ENCODE peak calls at places on chromosome 13, in four cellular contexts. One of them, this sample, is unnamed.

GRCh38 chr13:76519685-76520084 is 366.5 kb downstream of the KCTD12 start:
- DNase-seq in endothelial cell: no peak
- DNase-seq in body of pancreas: no peak
- DNase-seq in osteocyte: no peak
- DNase-seq in this sample: no peak

GRCh38 chr13:85666356-85666755 is 132.9 kb downstream of the SLITRK6 start:
- DNase-seq in endothelial cell: no peak
- DNase-seq in body of pancreas: no peak
- DNase-seq in osteocyte: no peak
- DNase-seq in this sample: no peak

GRCh38 chr13:47474845-47475244 is 526.2 kb downstream of the SUCLA2 start:
- DNase-seq in endothelial cell: no peak
- DNase-seq in body of pancreas: no peak
- DNase-seq in osteocyte: no peak
- DNase-seq in this sample: no peak

GRCh38 chr13:108220042-108220441 is 1.9 kb downstream of the ABHD13 start:
- DNase-seq in endothelial cell: no peak
- DNase-seq in body of pancreas: peak
- DNase-seq in osteocyte: no peak
- DNase-seq in this sample: no peak

GRCh38 chr13:96925869-96926628 is 68.2 kb downstream of the OXGR1 start:
- DNase-seq in endothelial cell: no peak
- DNase-seq in body of pancreas: no peak
- DNase-seq in osteocyte: no peak
- DNase-seq in this sample: no peak

GRCh38 chr13:38641164-38641948 is 45.5 kb upstream of the FREM2 start:
- DNase-seq in endothelial cell: no peak
- DNase-seq in body of pancreas: no peak
- DNase-seq in osteocyte: no peak
- DNase-seq in this sample: no peak

GRCh38 chr13:29513002-29513980 is 82.2 kb downstream of the SLC7A1 start:
- DNase-seq in endothelial cell: no peak
- DNase-seq in body of pancreas: no peak
- DNase-seq in osteocyte: no peak
- DNase-seq in this sample: no peak

GRCh38 chr13:48748681-48749080 is 95.0 kb downstream of the CYSLTR2 start:
- DNase-seq in endothelial cell: no peak
- DNase-seq in body of pancreas: no peak
- DNase-seq in osteocyte: no peak
- DNase-seq in this sample: no peak

GRCh38 chr13:23680836-23681235 is 110.6 kb downstream of the TNFRSF19 start:
- DNase-seq in endothelial cell: no peak
- DNase-seq in body of pancreas: no peak
- DNase-seq in osteocyte: no peak
- DNase-seq in this sample: no peak

GRCh38 chr13:110560606-110561334 is 752 bp downstream of the RAB20 start:
- DNase-seq in endothelial cell: peak
- DNase-seq in body of pancreas: peak
- DNase-seq in osteocyte: no peak
- DNase-seq in this sample: no peak

GRCh38 chr13:41981961-41982723 is 21.2 kb upstream of the VWA8 start:
- DNase-seq in endothelial cell: no peak
- DNase-seq in body of pancreas: no peak
- DNase-seq in osteocyte: no peak
- DNase-seq in this sample: no peak

GRCh38 chr13:86563308-86563707 is 764.1 kb upstream of the SLITRK6 start:
- DNase-seq in endothelial cell: no peak
- DNase-seq in body of pancreas: no peak
- DNase-seq in osteocyte: no peak
- DNase-seq in this sample: no peak

GRCh38 chr13:21079761-21080730 is 18.7 kb upstream of the LATS2 start:
- DNase-seq in endothelial cell: peak
- DNase-seq in body of pancreas: peak
- DNase-seq in osteocyte: peak
- DNase-seq in this sample: no peak

GRCh38 chr13:74765955-74766354 is 631.8 kb upstream of the KLF12 start:
- DNase-seq in endothelial cell: no peak
- DNase-seq in body of pancreas: no peak
- DNase-seq in osteocyte: no peak
- DNase-seq in this sample: no peak

GRCh38 chr13:113540523-113540922 is 44.0 kb upstream of the TFDP1 start:
- DNase-seq in endothelial cell: no peak
- DNase-seq in body of pancreas: no peak
- DNase-seq in osteocyte: no peak
- DNase-seq in this sample: no peak

GRCh38 chr13:113919761-113920160 is 54.1 kb downstream of the C13orf46 start:
- DNase-seq in endothelial cell: no peak
- DNase-seq in body of pancreas: peak
- DNase-seq in osteocyte: peak
- DNase-seq in this sample: no peak

GRCh38 chr13:29428310-29428991 is 167.0 kb downstream of the SLC7A1 start:
- DNase-seq in endothelial cell: peak
- DNase-seq in body of pancreas: no peak
- DNase-seq in osteocyte: no peak
- DNase-seq in this sample: no peak

GRCh38 chr13:50720856-50721663 is 122.4 kb downstream of the DLEU7 start:
- DNase-seq in endothelial cell: no peak
- DNase-seq in body of pancreas: no peak
- DNase-seq in osteocyte: no peak
- DNase-seq in this sample: no peak

GRCh38 chr13:42041017-42041683 is 7.3 kb upstream of the DGKH start:
- DNase-seq in endothelial cell: peak
- DNase-seq in body of pancreas: peak
- DNase-seq in osteocyte: no peak
- DNase-seq in this sample: peak

GRCh38 chr13:62119739-62120700 is 704.4 kb upstream of the PCDH20 start:
- DNase-seq in endothelial cell: no peak
- DNase-seq in body of pancreas: no peak
- DNase-seq in osteocyte: no peak
- DNase-seq in this sample: no peak
- TF ChIP-seq CTCF in endothelial cell: peak
- TF ChIP-seq CTCF in body of pancreas: peak
- TF ChIP-seq CTCF in osteocyte: peak
- TF ChIP-seq CTCF in this sample: peak

DNA sequence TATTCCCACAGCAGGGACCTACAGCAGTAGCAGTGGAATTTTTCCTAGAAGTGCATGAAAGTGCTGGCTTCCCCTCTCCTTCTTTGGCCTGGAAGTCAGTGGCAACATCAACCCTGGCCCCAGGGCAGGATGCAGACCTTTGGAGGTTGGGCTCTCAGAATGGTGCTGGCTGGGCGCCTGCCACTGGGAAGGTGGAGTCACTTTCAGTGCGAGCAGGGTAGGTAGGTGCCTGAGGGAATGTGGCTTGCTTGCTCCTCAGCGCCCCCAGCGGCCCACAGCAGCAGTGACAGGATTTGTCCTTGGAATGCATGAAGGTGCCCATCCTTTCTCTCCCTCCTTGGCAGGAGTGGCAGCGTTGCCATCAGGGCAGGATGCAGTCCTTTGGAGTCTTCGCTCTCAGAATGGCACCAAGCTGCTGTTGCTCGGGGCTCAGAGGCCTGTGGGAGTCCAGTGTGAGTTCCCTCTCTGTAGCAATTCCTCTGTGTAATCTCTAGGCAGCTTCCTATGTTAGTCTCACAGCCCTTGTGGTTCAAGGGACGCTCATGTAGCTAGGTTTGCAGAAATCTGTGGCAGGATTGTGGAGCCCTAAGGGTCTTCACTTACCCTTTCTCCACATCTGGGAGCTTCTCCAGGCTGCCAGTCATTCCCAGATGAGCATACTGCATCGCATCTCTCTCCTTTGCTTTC is 354.4 kb upstream of the DACH1 start:
- DNase-seq in endothelial cell: peak
- DNase-seq in body of pancreas: peak
- DNase-seq in osteocyte: no peak
- DNase-seq in this sample: no peak
- TF ChIP-seq CTCF in endothelial cell: peak
- TF ChIP-seq CTCF in body of pancreas: peak
- TF ChIP-seq CTCF in osteocyte: peak
- TF ChIP-seq CTCF in this sample: peak

GRCh38 chr13:52141299-52141698 is 12.4 kb upstream of the NEK5 start:
- DNase-seq in endothelial cell: no peak
- DNase-seq in body of pancreas: no peak
- DNase-seq in osteocyte: no peak
- DNase-seq in this sample: no peak
- TF ChIP-seq CTCF in endothelial cell: no peak
- TF ChIP-seq CTCF in body of pancreas: no peak
- TF ChIP-seq CTCF in osteocyte: no peak
- TF ChIP-seq CTCF in this sample: no peak

GRCh38 chr13:43304945-43305344 is 281.6 kb downstream of the DNAJC15 start:
- DNase-seq in endothelial cell: no peak
- DNase-seq in body of pancreas: no peak
- DNase-seq in osteocyte: no peak
- DNase-seq in this sample: no peak
- TF ChIP-seq CTCF in endothelial cell: no peak
- TF ChIP-seq CTCF in body of pancreas: no peak
- TF ChIP-seq CTCF in osteocyte: no peak
- TF ChIP-seq CTCF in this sample: no peak

DNA sequence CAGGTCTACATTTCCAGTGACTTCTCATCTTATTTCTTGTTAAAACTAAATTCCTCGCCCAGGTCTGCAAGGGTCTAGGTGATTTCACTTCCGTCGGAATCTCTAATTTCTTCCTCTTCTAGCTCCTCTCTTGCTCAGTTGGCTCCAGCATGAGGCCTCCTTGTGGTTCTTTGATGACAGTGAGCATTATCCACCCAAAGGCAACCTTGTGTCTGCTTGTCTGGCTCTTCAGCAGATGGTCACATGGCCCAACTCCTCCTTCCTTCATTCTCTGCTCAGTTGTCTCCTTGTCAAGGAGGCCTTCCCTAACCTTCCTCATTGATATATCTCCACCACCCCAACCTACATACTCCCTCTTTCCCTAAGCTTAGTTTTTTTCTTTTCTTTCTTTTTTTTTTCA is 1391.4 kb downstream of the EFNB2 start:
- DNase-seq in endothelial cell: no peak
- DNase-seq in body of pancreas: no peak
- DNase-seq in osteocyte: no peak
- DNase-seq in this sample: no peak
- TF ChIP-seq CTCF in endothelial cell: no peak
- TF ChIP-seq CTCF in body of pancreas: no peak
- TF ChIP-seq CTCF in osteocyte: no peak
- TF ChIP-seq CTCF in this sample: no peak

GRCh38 chr13:102839462-102839861 is 6.4 kb upstream of the ERCC5 start:
- DNase-seq in endothelial cell: no peak
- DNase-seq in body of pancreas: no peak
- DNase-seq in osteocyte: no peak
- DNase-seq in this sample: no peak

GRCh38 chr13:102838273-102838672 is 7.6 kb upstream of the ERCC5 start:
- DNase-seq in endothelial cell: no peak
- DNase-seq in body of pancreas: no peak
- DNase-seq in osteocyte: no peak
- DNase-seq in this sample: no peak

GRCh38 chr13:102836471-102836870 is 9.4 kb upstream of the ERCC5 start:
- DNase-seq in endothelial cell: no peak
- DNase-seq in body of pancreas: no peak
- DNase-seq in osteocyte: no peak
- DNase-seq in this sample: no peak

DNA sequence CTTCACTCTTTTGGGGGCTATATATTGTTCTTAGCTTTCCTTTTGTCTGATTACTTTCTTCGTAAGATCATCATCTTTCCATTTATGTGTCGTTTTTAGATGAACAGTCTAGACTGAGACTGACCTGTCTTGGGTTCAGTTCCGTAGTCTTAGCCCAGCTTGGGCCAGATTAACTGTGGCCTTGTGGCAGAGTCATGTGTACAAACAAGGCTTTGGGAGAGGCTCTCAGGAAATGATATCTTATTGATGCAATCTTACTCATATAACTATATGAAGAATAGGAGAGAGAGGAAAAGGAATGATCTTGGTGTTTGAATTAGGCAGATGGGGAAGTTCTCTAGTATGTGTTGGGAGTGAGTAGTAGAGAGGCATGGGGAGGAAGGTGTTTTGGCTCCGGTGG is 6.8 kb upstream of the ERCC5 start:
- DNase-seq in endothelial cell: no peak
- DNase-seq in body of pancreas: no peak
- DNase-seq in osteocyte: no peak
- DNase-seq in this sample: no peak
- TF ChIP-seq CTCF in endothelial cell: no peak
- TF ChIP-seq CTCF in body of pancreas: no peak
- TF ChIP-seq CTCF in osteocyte: no peak
- TF ChIP-seq CTCF in this sample: no peak

GRCh38 chr13:24738366-24738847 is 25.6 kb upstream of the RNF17 start:
- DNase-seq in endothelial cell: no peak
- DNase-seq in body of pancreas: no peak
- DNase-seq in osteocyte: peak
- DNase-seq in this sample: no peak

GRCh38 chr13:24741016-24741662 is 22.8 kb upstream of the RNF17 start:
- DNase-seq in endothelial cell: no peak
- DNase-seq in body of pancreas: no peak
- DNase-seq in osteocyte: peak
- DNase-seq in this sample: no peak

GRCh38 chr13:24740014-24740890 is 23.7 kb upstream of the RNF17 start:
- DNase-seq in endothelial cell: no peak
- DNase-seq in body of pancreas: no peak
- DNase-seq in osteocyte: peak
- DNase-seq in this sample: no peak

GRCh38 chr13:24734951-24735350 is 29.0 kb upstream of the RNF17 start:
- DNase-seq in endothelial cell: no peak
- DNase-seq in body of pancreas: no peak
- DNase-seq in osteocyte: no peak
- DNase-seq in this sample: no peak

GRCh38 chr13:24737042-24737441 is 26.9 kb upstream of the RNF17 start:
- DNase-seq in endothelial cell: no peak
- DNase-seq in body of pancreas: no peak
- DNase-seq in osteocyte: no peak
- DNase-seq in this sample: no peak
- TF ChIP-seq CTCF in endothelial cell: no peak
- TF ChIP-seq CTCF in body of pancreas: no peak
- TF ChIP-seq CTCF in osteocyte: no peak
- TF ChIP-seq CTCF in this sample: peak

DNA sequence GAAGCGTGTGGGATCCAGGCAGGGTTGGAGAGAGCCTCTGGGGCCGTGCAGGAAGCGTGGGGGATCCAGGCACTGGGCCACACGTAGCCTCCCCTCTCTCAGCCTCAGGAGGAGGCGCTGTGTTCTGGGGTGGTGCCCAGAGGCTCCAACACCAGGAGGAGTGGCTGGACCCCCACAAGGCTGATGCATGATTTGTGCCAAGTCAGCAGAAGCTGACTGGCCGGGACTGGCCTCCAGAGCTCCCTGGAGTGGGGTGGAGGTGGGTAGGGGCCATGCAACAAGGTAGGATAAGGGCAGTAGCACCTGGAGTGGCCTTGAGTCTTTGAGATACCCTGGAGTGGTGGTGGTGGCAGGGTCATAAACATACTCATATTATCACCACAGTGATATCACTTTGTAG is 75.3 kb downstream of the ERICH6B start:
- DNase-seq in endothelial cell: no peak
- DNase-seq in body of pancreas: no peak
- DNase-seq in osteocyte: no peak
- DNase-seq in this sample: no peak
- TF ChIP-seq CTCF in endothelial cell: no peak
- TF ChIP-seq CTCF in body of pancreas: no peak
- TF ChIP-seq CTCF in osteocyte: no peak
- TF ChIP-seq CTCF in this sample: no peak

GRCh38 chr13:91079190-91079589 is 268.3 kb upstream of the MIR17HG start:
- DNase-seq in endothelial cell: no peak
- DNase-seq in body of pancreas: no peak
- DNase-seq in osteocyte: no peak
- DNase-seq in this sample: no peak

GRCh38 chr13:91072511-91072910 is 275.0 kb upstream of the MIR17HG start:
- DNase-seq in endothelial cell: no peak
- DNase-seq in body of pancreas: no peak
- DNase-seq in osteocyte: no peak
- DNase-seq in this sample: no peak

GRCh38 chr13:91078093-91078679 is 269.3 kb upstream of the MIR17HG start:
- DNase-seq in endothelial cell: no peak
- DNase-seq in body of pancreas: no peak
- DNase-seq in osteocyte: no peak
- DNase-seq in this sample: no peak
- TF ChIP-seq CTCF in endothelial cell: peak
- TF ChIP-seq CTCF in body of pancreas: no peak
- TF ChIP-seq CTCF in osteocyte: peak
- TF ChIP-seq CTCF in this sample: peak